ENCODE peak calls at places on chromosomes 13 and 19, in eight cellular contexts. Q, I, X, P, H, W, R and K are unnamed samples.
A peak's percentile ranks its signal among the peaks of the same experiment; 100 is the strongest.

GRCh38 chr19:44662686-44663085 is 8.6 kb upstream of the CEACAM19 start:
- DNase-seq in X (no peak), Q (no peak), I (no peak), R (no peak), W (no peak), P (no peak), H (no peak), K (no peak)

GRCh38 chr19:16403151-16403977 is 68.4 kb downstream of the EPS15L1 start:
- DNase-seq in Q (no peak), I (no peak), P (no peak), H (no peak), W (no peak), R (no peak), X (no peak), K (no peak)

GRCh38 chr19:5253403-5254110 is 87.1 kb downstream of the PTPRS start:
- DNase-seq in I (no peak), X (peak; percentile 9), P (no peak), H (no peak), R (no peak), Q (no peak), W (no peak), K (no peak)

GRCh38 chr13:99743079-99743478 is 228.5 kb downstream of the ZIC5 start:
- DNase-seq in X (no peak), R (no peak), Q (no peak), W (no peak), H (no peak), I (no peak), P (no peak), K (no peak)

GRCh38 chr13:56869671-56870070 is 271.0 kb upstream of the PRR20A start:
- DNase-seq in H (no peak), W (no peak), Q (no peak), I (no peak), X (no peak), R (no peak), P (no peak), K (no peak)

GRCh38 chr19:48330012-48330681 is 4.8 kb downstream of the EMP3 start:
- DNase-seq in X (no peak), R (no peak), W (peak; percentile 89), I (peak; percentile 91), Q (peak; percentile 92), P (peak; percentile 68), H (peak; percentile 82), K (peak; percentile 90)

GRCh38 chr19:8208710-8209110 is 460 bp upstream of the CERS4 start:
- DNase-seq in I (no peak), H (no peak), R (no peak), X (no peak), W (no peak), Q (no peak), P (no peak), K (no peak)

GRCh38 chr13:76644906-76645305 is 241.3 kb downstream of the KCTD12 start:
- DNase-seq in X (no peak), W (no peak), I (no peak), H (no peak), Q (no peak), P (no peak), R (no peak), K (no peak)

GRCh38 chr19:31054430-31054829 is 294.8 kb downstream of the TSHZ3 start:
- DNase-seq in I (no peak), R (peak; percentile 56), X (peak; percentile 69), Q (peak; percentile 73), W (no peak), P (no peak), H (peak; percentile 47), K (no peak)

GRCh38 chr19:42628411-42629135 is 33.8 kb upstream of the CEACAM8 start:
- DNase-seq in R (no peak), P (no peak), Q (no peak), W (no peak), I (no peak), H (no peak), X (no peak), K (no peak)

GRCh38 chr13:110593430-110594130 is 21.8 kb upstream of the NAXD start:
- DNase-seq in P (no peak), W (peak; percentile 60), Q (peak; percentile 70), X (peak; percentile 27), H (no peak), I (no peak), R (no peak), K (peak; percentile 61)

GRCh38 chr19:39177736-39178135 is 19.0 kb upstream of the NCCRP1 start:
- DNase-seq in P (no peak), R (no peak), W (no peak), Q (no peak), I (no peak), X (no peak), H (no peak), K (no peak)

GRCh38 chr13:102779426-102780159 is 6.0 kb upstream of the TEX30 start:
- DNase-seq in H (no peak), Q (no peak), X (no peak), P (no peak), R (no peak), W (no peak), I (no peak), K (no peak)

GRCh38 chr19:1942078-1942933 is 1.3 kb downstream of the CSNK1G2 start:
- DNase-seq in R (no peak), Q (peak; percentile 74), I (peak; percentile 75), H (peak; percentile 82), W (peak; percentile 83), X (peak; percentile 56), P (peak; percentile 64), K (peak; percentile 44)

GRCh38 chr13:100666124-100666523 is 8.5 kb downstream of the TMTC4 start:
- DNase-seq in W (no peak), R (no peak), P (no peak), I (no peak), Q (no peak), X (no peak), H (no peak), K (no peak)

GRCh38 chr19:42252365-42253244 is 2.3 kb downstream of the ERF start:
- DNase-seq in I (peak; percentile 48), W (peak; percentile 40), R (no peak), P (no peak), H (no peak), X (no peak), Q (peak; percentile 59), K (no peak)

GRCh38 chr19:6682607-6683128 is 12.7 kb upstream of the TNFSF14 start:
- DNase-seq in P (no peak), H (no peak), W (no peak), I (no peak), Q (no peak), X (no peak), R (no peak), K (no peak)

GRCh38 chr19:48501446-48501960 is 10.1 kb downstream of the LMTK3 start:
- DNase-seq in W (peak; percentile 43), X (no peak), H (peak; percentile 82), P (no peak), I (peak; percentile 68), Q (peak; percentile 97), R (no peak), K (no peak)

GRCh38 chr19:53809518-53810186 is 14.5 kb downstream of the NLRP12 start:
- DNase-seq in X (no peak), R (no peak), I (no peak), W (no peak), H (peak; percentile 41), Q (no peak), P (no peak), K (no peak)

GRCh38 chr13:60788156-60788829 is 391.3 kb downstream of the TDRD3 start:
- DNase-seq in I (no peak), W (no peak), P (no peak), X (no peak), Q (peak; percentile 97), H (no peak), R (no peak), K (no peak)